ENCODE peak calls at places on chromosome 12, in five cellular contexts. One of them, this sample, is unnamed.

GRCh38 chr12:104737682-104738370 is 220.3 kb downstream of the SLC41A2 start:
- DNase-seq in tibial artery: no peak
- DNase-seq in cardiac muscle cell: no peak
- DNase-seq in mammary epithelial cell: no peak
- DNase-seq in HCT116: no peak
- DNase-seq in this sample: no peak

GRCh38 chr12:110037315-110037714 is 11.0 kb downstream of the C12orf76 start:
- DNase-seq in HCT116: no peak
- DNase-seq in cardiac muscle cell: no peak
- DNase-seq in mammary epithelial cell: no peak
- DNase-seq in tibial artery: no peak
- DNase-seq in this sample: no peak

GRCh38 chr12:124646385-124647230 is 79.2 kb upstream of the NCOR2 start:
- DNase-seq in cardiac muscle cell: no peak
- DNase-seq in mammary epithelial cell: no peak
- DNase-seq in HCT116: no peak
- DNase-seq in tibial artery: no peak
- DNase-seq in this sample: no peak

GRCh38 chr12:125284945-125285344 is 219.7 kb downstream of the AACS start:
- DNase-seq in HCT116: peak
- DNase-seq in cardiac muscle cell: no peak
- DNase-seq in mammary epithelial cell: no peak
- DNase-seq in tibial artery: no peak
- DNase-seq in this sample: no peak

GRCh38 chr12:32455607-32456063 is 56.3 kb downstream of the FGD4 start:
- DNase-seq in HCT116: peak
- DNase-seq in cardiac muscle cell: peak
- DNase-seq in tibial artery: no peak
- DNase-seq in mammary epithelial cell: peak
- DNase-seq in this sample: no peak

GRCh38 chr12:95582230-95583058 is 31.2 kb upstream of the USP44 start:
- DNase-seq in mammary epithelial cell: peak
- DNase-seq in HCT116: peak
- DNase-seq in tibial artery: no peak
- DNase-seq in cardiac muscle cell: peak
- DNase-seq in this sample: no peak

GRCh38 chr12:47602330-47602729 is 103.5 kb downstream of the RPAP3 start:
- DNase-seq in mammary epithelial cell: no peak
- DNase-seq in HCT116: no peak
- DNase-seq in tibial artery: no peak
- DNase-seq in cardiac muscle cell: no peak
- DNase-seq in this sample: no peak

GRCh38 chr12:10406725-10407124 is 2.8 kb downstream of the KLRC4 start:
- DNase-seq in HCT116: no peak
- DNase-seq in cardiac muscle cell: no peak
- DNase-seq in tibial artery: peak
- DNase-seq in mammary epithelial cell: no peak
- DNase-seq in this sample: no peak

GRCh38 chr12:16030729-16031128 is 119.6 kb downstream of the DERA start:
- DNase-seq in tibial artery: no peak
- DNase-seq in HCT116: no peak
- DNase-seq in mammary epithelial cell: no peak
- DNase-seq in cardiac muscle cell: no peak
- DNase-seq in this sample: no peak

GRCh38 chr12:2682301-2683282 is 112.2 kb upstream of the FKBP4 start:
- DNase-seq in cardiac muscle cell: peak
- DNase-seq in HCT116: peak
- DNase-seq in mammary epithelial cell: peak
- DNase-seq in tibial artery: no peak
- DNase-seq in this sample: peak

GRCh38 chr12:64820593-64820992 is 3.9 kb upstream of the TBC1D30 start:
- DNase-seq in mammary epithelial cell: no peak
- DNase-seq in HCT116: no peak
- DNase-seq in tibial artery: no peak
- DNase-seq in cardiac muscle cell: no peak
- DNase-seq in this sample: no peak

GRCh38 chr12:3456809-3457208 is 34.2 kb upstream of the PRMT8 start:
- DNase-seq in cardiac muscle cell: peak
- DNase-seq in tibial artery: no peak
- DNase-seq in HCT116: no peak
- DNase-seq in mammary epithelial cell: no peak
- DNase-seq in this sample: peak

GRCh38 chr12:103698752-103699540 is 111.9 kb downstream of the STAB2 start:
- DNase-seq in HCT116: no peak
- DNase-seq in cardiac muscle cell: no peak
- DNase-seq in mammary epithelial cell: no peak
- DNase-seq in tibial artery: no peak
- DNase-seq in this sample: no peak

GRCh38 chr12:6124411-6125151 is at the start of gene VWF:
- DNase-seq in HCT116: no peak
- DNase-seq in tibial artery: peak
- DNase-seq in cardiac muscle cell: no peak
- DNase-seq in mammary epithelial cell: no peak
- DNase-seq in this sample: no peak

GRCh38 chr12:100267603-100268281 is 765 bp downstream of the SCYL2 start:
- DNase-seq in mammary epithelial cell: peak
- DNase-seq in cardiac muscle cell: no peak
- DNase-seq in tibial artery: no peak
- DNase-seq in HCT116: no peak
- DNase-seq in this sample: peak

GRCh38 chr12:91361864-91362263 is 179.2 kb upstream of the DCN start:
- DNase-seq in HCT116: peak
- DNase-seq in cardiac muscle cell: peak
- DNase-seq in tibial artery: no peak
- DNase-seq in mammary epithelial cell: peak
- DNase-seq in this sample: no peak

GRCh38 chr12:112252184-112252583 is 126.8 kb downstream of the TRAFD1 start:
- DNase-seq in tibial artery: no peak
- DNase-seq in cardiac muscle cell: no peak
- DNase-seq in HCT116: no peak
- DNase-seq in mammary epithelial cell: peak
- DNase-seq in this sample: no peak

GRCh38 chr12:27610380-27610779 is 85.9 kb upstream of the REP15 start:
- DNase-seq in cardiac muscle cell: no peak
- DNase-seq in tibial artery: no peak
- DNase-seq in mammary epithelial cell: peak
- DNase-seq in HCT116: peak
- DNase-seq in this sample: no peak

GRCh38 chr12:74897425-74898211 is 312.0 kb downstream of the KCNC2 start:
- DNase-seq in HCT116: no peak
- DNase-seq in mammary epithelial cell: peak
- DNase-seq in cardiac muscle cell: no peak
- DNase-seq in tibial artery: no peak
- DNase-seq in this sample: no peak

GRCh38 chr12:3802721-3803120 is 49.8 kb upstream of the CRACR2A start:
- DNase-seq in cardiac muscle cell: no peak
- DNase-seq in mammary epithelial cell: no peak
- DNase-seq in HCT116: no peak
- DNase-seq in tibial artery: no peak
- DNase-seq in this sample: no peak

GRCh38 chr12:50351120-50352043 is 45.0 kb downstream of the FAM186A start:
- DNase-seq in cardiac muscle cell: no peak
- DNase-seq in tibial artery: no peak
- DNase-seq in HCT116: no peak
- DNase-seq in mammary epithelial cell: no peak
- DNase-seq in this sample: no peak

GRCh38 chr12:98948566-98948965 is 303.5 kb downstream of the APAF1 start:
- DNase-seq in tibial artery: no peak
- DNase-seq in HCT116: no peak
- DNase-seq in cardiac muscle cell: no peak
- DNase-seq in mammary epithelial cell: no peak
- DNase-seq in this sample: no peak

GRCh38 chr12:41521872-41522379 is 333.8 kb downstream of the PDZRN4 start:
- DNase-seq in HCT116: no peak
- DNase-seq in mammary epithelial cell: peak
- DNase-seq in tibial artery: no peak
- DNase-seq in cardiac muscle cell: no peak
- DNase-seq in this sample: no peak

GRCh38 chr12:9969673-9970072 is 1.5 kb upstream of the CLEC12A start:
- DNase-seq in mammary epithelial cell: no peak
- DNase-seq in HCT116: no peak
- DNase-seq in tibial artery: no peak
- DNase-seq in cardiac muscle cell: no peak
- DNase-seq in this sample: no peak

GRCh38 chr12:33551006-33551405 is 111.4 kb upstream of the SYT10 start:
- DNase-seq in cardiac muscle cell: no peak
- DNase-seq in mammary epithelial cell: no peak
- DNase-seq in HCT116: no peak
- DNase-seq in tibial artery: no peak
- DNase-seq in this sample: no peak

GRCh38 chr12:20220339-20220738 is 148.0 kb upstream of the PDE3A start:
- DNase-seq in mammary epithelial cell: no peak
- DNase-seq in cardiac muscle cell: no peak
- DNase-seq in tibial artery: no peak
- DNase-seq in HCT116: peak
- DNase-seq in this sample: peak

DNA sequence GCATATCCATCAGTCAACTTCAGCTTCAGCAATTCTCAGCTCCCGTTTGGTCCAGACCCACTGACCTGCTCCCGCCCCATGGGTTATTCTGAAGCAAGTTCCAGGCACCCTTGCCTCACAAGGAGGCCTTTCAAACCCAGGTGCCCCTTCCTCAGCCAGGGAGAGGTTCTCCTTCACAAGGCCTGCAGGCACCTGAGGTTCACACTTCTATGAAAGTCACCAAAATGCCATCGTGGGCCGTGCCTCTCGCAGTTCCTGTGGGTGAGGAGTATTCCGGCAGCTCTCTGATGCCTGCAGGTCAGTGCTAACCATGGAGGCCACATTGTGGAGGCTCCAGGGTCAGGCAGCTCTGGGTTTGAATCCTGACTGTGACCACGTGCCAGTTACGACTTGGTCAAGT is 40.2 kb upstream of the BCL7A start:
- DNase-seq in tibial artery: no peak
- DNase-seq in cardiac muscle cell: no peak
- DNase-seq in mammary epithelial cell: no peak
- DNase-seq in HCT116: no peak
- DNase-seq in this sample: no peak
- H3K27ac ChIP-seq in tibial artery: no peak
- H3K27ac ChIP-seq in cardiac muscle cell: no peak
- H3K27ac ChIP-seq in mammary epithelial cell: no peak
- H3K27ac ChIP-seq in HCT116: no peak
- H3K27ac ChIP-seq in this sample: no peak

GRCh38 chr12:26226629-26227375 is 31.4 kb downstream of the SSPN start:
- DNase-seq in cardiac muscle cell: peak
- DNase-seq in mammary epithelial cell: peak
- DNase-seq in tibial artery: peak
- DNase-seq in HCT116: no peak
- DNase-seq in this sample: no peak

GRCh38 chr12:26224657-26225056 is 29.3 kb downstream of the SSPN start:
- DNase-seq in cardiac muscle cell: no peak
- DNase-seq in HCT116: no peak
- DNase-seq in tibial artery: no peak
- DNase-seq in mammary epithelial cell: no peak
- DNase-seq in this sample: no peak

GRCh38 chr12:26227376-26227775 is 32.0 kb downstream of the SSPN start:
- DNase-seq in mammary epithelial cell: no peak
- DNase-seq in cardiac muscle cell: no peak
- DNase-seq in HCT116: no peak
- DNase-seq in tibial artery: no peak
- DNase-seq in this sample: no peak

GRCh38 chr12:26229910-26230309 is 34.5 kb downstream of the SSPN start:
- DNase-seq in mammary epithelial cell: no peak
- DNase-seq in tibial artery: no peak
- DNase-seq in cardiac muscle cell: no peak
- DNase-seq in HCT116: no peak
- DNase-seq in this sample: no peak

DNA sequence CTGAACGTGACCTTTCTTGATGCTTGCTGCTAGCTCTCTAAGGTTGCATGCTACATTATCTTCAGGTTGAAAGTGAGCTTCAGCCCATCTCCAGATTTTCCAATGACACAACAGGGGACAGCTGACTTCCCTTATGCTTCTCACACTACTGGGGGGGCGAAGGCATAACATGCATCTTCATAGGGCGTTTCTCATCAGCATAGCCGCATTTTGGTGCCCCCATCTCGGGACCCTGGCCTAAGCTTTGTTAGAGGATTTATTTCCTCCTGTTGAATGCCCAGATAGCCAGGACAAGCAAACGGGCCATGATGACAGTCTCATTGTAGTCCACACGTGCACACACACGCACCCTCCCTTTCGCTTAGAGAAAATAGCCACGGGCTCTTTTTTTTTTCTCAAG is 30.7 kb downstream of the SSPN start:
- DNase-seq in tibial artery: no peak
- DNase-seq in HCT116: no peak
- DNase-seq in mammary epithelial cell: no peak
- DNase-seq in cardiac muscle cell: no peak
- DNase-seq in this sample: no peak
- H3K27ac ChIP-seq in tibial artery: no peak
- H3K27ac ChIP-seq in HCT116: no peak
- H3K27ac ChIP-seq in mammary epithelial cell: peak
- H3K27ac ChIP-seq in cardiac muscle cell: no peak
- H3K27ac ChIP-seq in this sample: no peak

GRCh38 chr12:51693569-51693968 is 102.5 kb downstream of the SCN8A start:
- DNase-seq in tibial artery: no peak
- DNase-seq in HCT116: no peak
- DNase-seq in cardiac muscle cell: no peak
- DNase-seq in mammary epithelial cell: no peak
- DNase-seq in this sample: no peak

GRCh38 chr12:51695241-51696010 is 104.4 kb downstream of the SCN8A start:
- DNase-seq in tibial artery: no peak
- DNase-seq in mammary epithelial cell: no peak
- DNase-seq in cardiac muscle cell: no peak
- DNase-seq in HCT116: no peak
- DNase-seq in this sample: no peak

GRCh38 chr12:51694146-51694545 is 103.1 kb downstream of the SCN8A start:
- DNase-seq in mammary epithelial cell: no peak
- DNase-seq in cardiac muscle cell: no peak
- DNase-seq in HCT116: no peak
- DNase-seq in tibial artery: no peak
- DNase-seq in this sample: no peak

GRCh38 chr12:51689972-51690371 is 98.9 kb downstream of the SCN8A start:
- DNase-seq in mammary epithelial cell: no peak
- DNase-seq in HCT116: no peak
- DNase-seq in tibial artery: no peak
- DNase-seq in cardiac muscle cell: no peak
- DNase-seq in this sample: no peak

GRCh38 chr12:51692016-51692415 is 101.0 kb downstream of the SCN8A start:
- DNase-seq in cardiac muscle cell: peak
- DNase-seq in mammary epithelial cell: no peak
- DNase-seq in HCT116: no peak
- DNase-seq in tibial artery: no peak
- DNase-seq in this sample: no peak
- H3K27ac ChIP-seq in cardiac muscle cell: peak
- H3K27ac ChIP-seq in mammary epithelial cell: no peak
- H3K27ac ChIP-seq in HCT116: no peak
- H3K27ac ChIP-seq in tibial artery: no peak
- H3K27ac ChIP-seq in this sample: no peak

GRCh38 chr12:58393152-58393551 is 451.8 kb downstream of the ATP23 start:
- DNase-seq in mammary epithelial cell: peak
- DNase-seq in HCT116: no peak
- DNase-seq in tibial artery: no peak
- DNase-seq in cardiac muscle cell: no peak
- DNase-seq in this sample: no peak

GRCh38 chr12:58386136-58386535 is 444.8 kb downstream of the ATP23 start:
- DNase-seq in mammary epithelial cell: peak
- DNase-seq in HCT116: no peak
- DNase-seq in tibial artery: no peak
- DNase-seq in cardiac muscle cell: no peak
- DNase-seq in this sample: no peak

GRCh38 chr12:58387199-58387598 is 445.8 kb downstream of the ATP23 start:
- DNase-seq in cardiac muscle cell: no peak
- DNase-seq in mammary epithelial cell: peak
- DNase-seq in HCT116: peak
- DNase-seq in tibial artery: no peak
- DNase-seq in this sample: no peak

GRCh38 chr12:58388261-58388660 is 446.9 kb downstream of the ATP23 start:
- DNase-seq in tibial artery: no peak
- DNase-seq in mammary epithelial cell: peak
- DNase-seq in cardiac muscle cell: no peak
- DNase-seq in HCT116: no peak
- DNase-seq in this sample: no peak
- H3K27ac ChIP-seq in tibial artery: no peak
- H3K27ac ChIP-seq in mammary epithelial cell: no peak
- H3K27ac ChIP-seq in cardiac muscle cell: no peak
- H3K27ac ChIP-seq in HCT116: no peak
- H3K27ac ChIP-seq in this sample: no peak

This sample was measured in WERI-Rb-1.